ENCODE peak calls at places on chromosomes 5 and 9, in six cellular contexts. D is D341Med, E is fibroblast of mammary gland, J is ureter, K is frontal cortex, Q is endothelial cell. L is an unnamed sample.

GRCh38 chr9:100084734-100085133 is 14.1 kb downstream of the ERP44 start:
- DNase-seq in D (no peak), E (no peak), Q (no peak), J (no peak), K (no peak), L (no peak)

GRCh38 chr5:147483961-147484707 is 25.7 kb downstream of the DPYSL3 start:
- DNase-seq in Q (peak), K (no peak), D (peak), E (peak), J (peak), L (no peak)

GRCh38 chr5:128038641-128039040 is 44.9 kb upstream of the SLC12A2 start:
- DNase-seq in Q (no peak), K (no peak), E (peak), D (no peak), J (no peak), L (no peak)

GRCh38 chr5:58967597-58968281 is 384.9 kb downstream of the RAB3C start:
- DNase-seq in K (no peak), Q (no peak), E (no peak), J (no peak), D (no peak), L (no peak)

GRCh38 chr9:36584626-36585460 is 12.1 kb downstream of the MELK start:
- DNase-seq in Q (no peak), E (peak), K (no peak), D (no peak), J (no peak), L (no peak)

GRCh38 chr5:61055434-61056006 is 106.7 kb downstream of the SMIM15 start:
- DNase-seq in E (peak), D (peak), Q (peak), K (peak), J (no peak), L (no peak)

GRCh38 chr9:137761032-137761431 is 116.5 kb upstream of the CACNA1B start:
- DNase-seq in E (no peak), D (no peak), Q (no peak), J (no peak), K (peak), L (no peak)

GRCh38 chr9:28600226-28600625 is 1026.9 kb upstream of the C9orf72 start:
- DNase-seq in K (no peak), D (no peak), E (no peak), J (no peak), Q (no peak), L (no peak)

GRCh38 chr9:99057665-99058625 is 47.0 kb upstream of the TGFBR1 start:
- DNase-seq in K (no peak), D (no peak), Q (no peak), E (peak), J (no peak), L (no peak)

GRCh38 chr5:178201927-178202235 is 2.5 kb upstream of the HNRNPAB start:
- DNase-seq in J (no peak), D (peak), Q (no peak), K (no peak), E (no peak), L (no peak)

GRCh38 chr5:35112300-35112699 is 64.6 kb upstream of the AGXT2 start:
- DNase-seq in J (no peak), K (no peak), Q (no peak), E (no peak), D (no peak), L (no peak)

GRCh38 chr9:108093773-108094675 is 604.5 kb upstream of the KLF4 start:
- DNase-seq in Q (no peak), D (no peak), J (no peak), K (no peak), E (peak), L (no peak)

GRCh38 chr5:133398646-133399081 is 213.7 kb downstream of the FSTL4 start:
- DNase-seq in K (no peak), Q (no peak), E (no peak), J (no peak), D (no peak), L (no peak)

GRCh38 chr5:86376214-86376613 is 241.5 kb upstream of the COX7C start:
- DNase-seq in J (no peak), E (no peak), D (no peak), Q (no peak), K (no peak), L (no peak)

GRCh38 chr9:100700689-100701318 is 122.9 kb downstream of the CAVIN4 start:
- DNase-seq in J (no peak), Q (peak), D (peak), K (no peak), E (peak), L (peak)

GRCh38 chr5:154384480-154385235 is 61.1 kb upstream of the SAP30L start:
- DNase-seq in D (no peak), J (no peak), Q (no peak), K (no peak), E (no peak), L (no peak)

L was measured in neural crest cell.